ENCODE peak calls at places on chromosomes 7 and 10, in five cellular contexts. P is endodermal cell, S is gastrocnemius medialis, N is astrocyte, F is GM12865. G is an unnamed sample.

GRCh38 chr7:110852156-110852858 is 238.6 kb upstream of the LRRN3 start:
- DNase-seq in P (no peak), S (no peak), N (no peak), F (no peak), G (no peak)

GRCh38 chr10:61798711-61799110 is 102.8 kb upstream of the ARID5B start:
- DNase-seq in P (no peak), S (no peak), N (no peak), F (no peak), G (no peak)

GRCh38 chr10:119461380-119461779 is 81.1 kb downstream of the RGS10 start:
- DNase-seq in P (no peak), S (no peak), N (no peak), F (peak), G (no peak)

GRCh38 chr7:121563177-121563576 is 167.1 kb upstream of the FAM3C start:
- DNase-seq in P (peak), S (no peak), N (no peak), F (no peak), G (no peak)

GRCh38 chr10:128077155-128077875 is 48.9 kb downstream of the MKI67 start:
- DNase-seq in P (no peak), S (no peak), N (no peak), F (no peak), G (no peak)

GRCh38 chr10:18332048-18332447 is 191.8 kb downstream of the CACNB2 start:
- DNase-seq in P (no peak), S (no peak), N (no peak), F (no peak), G (no peak)

GRCh38 chr7:1511829-1512422 is 7.7 kb upstream of the INTS1 start:
- DNase-seq in P (no peak), S (no peak), N (no peak), F (no peak), G (no peak)

GRCh38 chr10:94066411-94066810 is 72.7 kb downstream of the PLCE1 start:
- DNase-seq in P (peak), S (no peak), N (peak), F (peak), G (no peak)

GRCh38 chr7:109246330-109247077 is 676.8 kb downstream of the DNAJB9 start:
- DNase-seq in P (no peak), S (no peak), N (peak), F (no peak), G (peak)

GRCh38 chr10:70540089-70540788 is 61.7 kb downstream of the PALD1 start:
- DNase-seq in P (peak), S (no peak), N (no peak), F (peak), G (no peak)

GRCh38 chr10:70542565-70542938 is 60.0 kb downstream of the PRF1 start:
- DNase-seq in P (no peak), S (no peak), N (no peak), F (no peak), G (no peak)

GRCh38 chr10:70541738-70542564 is 60.6 kb downstream of the PRF1 start:
- DNase-seq in P (no peak), S (no peak), N (no peak), F (no peak), G (no peak)

GRCh38 chr10:70539471-70539870 is 60.9 kb downstream of the PALD1 start:
- DNase-seq in P (no peak), S (no peak), N (no peak), F (no peak), G (no peak)

DNA sequence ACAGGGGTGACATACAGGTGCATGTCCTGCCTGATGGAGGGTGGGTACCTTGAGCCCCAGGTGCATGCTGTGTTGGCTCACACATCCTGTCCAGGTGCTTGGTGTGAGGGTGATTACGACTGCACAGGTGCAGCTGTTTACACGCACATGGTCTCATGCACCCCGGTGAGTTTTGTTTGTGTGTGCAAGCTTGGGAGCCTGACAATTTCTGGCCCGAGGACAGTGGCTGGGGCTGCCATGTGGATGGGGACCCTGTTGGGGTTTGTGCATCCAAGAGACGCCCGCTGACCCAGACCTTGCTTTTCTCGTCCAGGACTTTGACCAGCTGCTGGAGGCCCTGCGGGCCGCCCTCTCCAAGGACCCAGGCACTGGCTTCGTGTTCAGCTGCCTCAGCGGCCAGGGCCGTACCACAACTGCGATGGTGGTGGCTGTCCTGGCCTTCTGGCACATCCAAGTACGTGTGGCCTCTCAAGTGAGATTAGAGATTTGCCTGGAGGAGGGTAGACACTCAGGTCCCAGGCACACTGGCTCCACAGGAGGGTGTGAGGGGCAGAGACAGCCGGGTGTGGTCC is 61.7 kb downstream of the PRF1 start:
- DNase-seq in P (no peak), S (no peak), N (no peak), F (no peak), G (no peak)
- TF ChIP-seq CTCF in P (no peak), S (no peak), N (no peak), F (no peak), G (no peak)

GRCh38 chr10:123134915-123135414 is 805 bp upstream of the HMX3 start:
- DNase-seq in P (peak), S (no peak), N (no peak), F (no peak), G (no peak)

GRCh38 chr10:123135415-123136141 is at the start of gene HMX3:
- DNase-seq in P (peak), S (no peak), N (no peak), F (peak), G (no peak)

GRCh38 chr10:123132576-123133477 is 2.9 kb upstream of the HMX3 start:
- DNase-seq in P (peak), S (peak), N (peak), F (peak), G (peak)

GRCh38 chr10:123134058-123134914 is 1.5 kb upstream of the HMX3 start:
- DNase-seq in P (no peak), S (no peak), N (no peak), F (no peak), G (no peak)

GRCh38 chr10:123133511-123133910 is 2.3 kb upstream of the HMX3 start:
- DNase-seq in P (no peak), S (no peak), N (no peak), F (no peak), G (no peak)
- H3K4me3 ChIP-seq in P (peak), S (no peak), N (peak), F (peak), G (no peak)

GRCh38 chr10:110919971-110920881 is 822 bp downstream of the SHOC2 start:
- DNase-seq in P (peak), S (peak), N (no peak), F (peak), G (no peak)

GRCh38 chr10:110918269-110918632 is 729 bp downstream of the BBIP1 start:
- DNase-seq in P (peak), S (peak), N (peak), F (no peak), G (peak)

GRCh38 chr10:110919349-110919931 is at the start of gene SHOC2:
- DNase-seq in P (peak), S (peak), N (no peak), F (peak), G (no peak)

GRCh38 chr10:110916554-110917346 is 2.2 kb downstream of the BBIP1 start:
- DNase-seq in P (no peak), S (no peak), N (peak), F (no peak), G (peak)

DNA sequence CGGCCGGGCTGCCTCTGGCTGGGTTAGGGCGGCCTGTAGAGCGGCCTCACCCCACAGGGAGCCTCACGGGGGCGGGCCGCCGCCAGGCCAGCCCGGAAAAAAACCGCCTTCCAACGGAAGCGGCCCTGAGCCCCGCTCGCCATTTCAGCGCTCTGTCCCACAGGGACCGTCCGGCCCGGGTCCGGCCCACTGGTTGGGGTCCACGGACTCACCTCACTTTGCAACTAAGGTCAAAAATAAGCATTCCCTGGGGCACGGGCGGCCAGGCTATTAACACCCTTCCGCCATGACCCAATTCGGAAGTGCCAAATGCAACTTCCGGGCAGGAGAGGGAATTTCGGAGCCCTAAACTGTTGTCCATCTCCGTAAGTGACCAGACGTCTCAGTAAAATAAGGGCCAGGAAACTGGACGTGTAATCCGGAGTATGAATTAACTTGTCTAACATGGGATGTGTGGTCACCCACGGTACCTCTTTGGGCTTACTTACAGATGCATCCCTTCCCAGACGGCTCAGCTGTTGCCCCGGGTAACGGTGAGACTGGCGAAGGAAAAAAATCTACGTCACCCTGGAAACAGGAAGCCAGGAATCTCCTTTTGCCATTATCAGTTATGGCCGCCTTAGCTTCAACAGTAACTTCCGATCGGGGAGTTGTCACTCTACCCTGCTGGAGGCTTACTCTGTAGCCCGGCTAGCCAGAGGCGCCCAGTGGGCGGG is at the start of gene BBIP1:
- DNase-seq in P (no peak), S (no peak), N (peak), F (peak), G (peak)
- TF ChIP-seq CTCF in P (no peak), S (peak), N (no peak), F (no peak), G (no peak)

GRCh38 chr10:11192304-11193018 is 174.8 kb downstream of the CELF2 start:
- DNase-seq in P (peak), S (peak), N (no peak), F (no peak), G (no peak)

GRCh38 chr10:11189581-11190376 is 172.1 kb downstream of the CELF2 start:
- DNase-seq in P (peak), S (no peak), N (no peak), F (no peak), G (no peak)

GRCh38 chr10:11195017-11195586 is 177.4 kb downstream of the CELF2 start:
- DNase-seq in P (no peak), S (no peak), N (no peak), F (peak), G (no peak)

GRCh38 chr10:11186330-11186729 is 168.7 kb downstream of the CELF2 start:
- DNase-seq in P (no peak), S (no peak), N (no peak), F (no peak), G (no peak)

GRCh38 chr10:11191673-11192072 is 174.0 kb downstream of the CELF2 start:
- DNase-seq in P (no peak), S (no peak), N (no peak), F (no peak), G (no peak)
- H3K4me3 ChIP-seq in P (no peak), S (no peak), N (no peak), F (no peak), G (no peak)

GRCh38 chr7:149310113-149310836 is 48.3 kb downstream of the ZNF783 start:
- DNase-seq in P (no peak), S (no peak), N (peak), F (peak), G (peak)
- TF ChIP-seq CTCF in P (peak), S (peak), N (peak), F (peak), G (peak)

GRCh38 chr10:73625884-73626753 is 15.2 kb downstream of the MYOZ1 start:
- DNase-seq in P (peak), S (peak), N (peak), F (peak), G (peak)
- H3K4me3 ChIP-seq in P (peak), S (peak), N (peak), F (peak), G (peak)

GRCh38 chr7:144069511-144069910 is at the start of gene OR2A25:
- DNase-seq in P (no peak), S (no peak), N (no peak), F (no peak), G (no peak)

GRCh38 chr7:144057954-144058353 is 9.2 kb downstream of the OR2A5 start:
- DNase-seq in P (no peak), S (no peak), N (no peak), F (no peak), G (no peak)

DNA sequence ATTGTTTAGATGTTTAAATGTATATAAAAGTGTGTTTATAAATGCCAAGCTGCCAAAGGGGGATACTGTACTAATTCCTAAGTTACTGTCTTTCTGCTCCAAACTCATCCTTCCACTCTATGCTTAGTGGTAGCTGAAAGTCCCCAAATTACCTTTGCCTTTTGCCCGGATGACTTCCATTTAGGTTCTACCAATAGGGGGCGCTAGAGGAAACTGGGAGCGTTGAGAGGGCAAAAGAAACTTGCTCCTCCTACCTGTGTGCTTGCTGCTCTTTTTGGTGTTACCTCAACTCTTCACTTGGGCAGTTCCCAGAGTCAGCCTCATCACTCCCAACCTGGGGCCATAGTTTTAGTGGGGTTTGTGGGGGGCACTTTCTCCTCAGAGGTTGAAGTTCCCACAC is 5.9 kb upstream of the OR2A25 start:
- DNase-seq in P (peak), S (no peak), N (no peak), F (peak), G (no peak)
- TF ChIP-seq CTCF in P (peak), S (no peak), N (no peak), F (peak), G (peak)